ENCODE peak calls at places on chromosome 11, in five cellular contexts. Z, S, R, A and I are unnamed samples.

GRCh38 chr11:86519064-86519911 is 144.6 kb downstream of the CCDC81 start:
- DNase-seq in R (no peak), A (no peak), S (peak), Z (no peak), I (no peak)

GRCh38 chr11:117823294-117823940 is 1.1 kb downstream of the FXYD2 start:
- DNase-seq in R (no peak), A (peak), S (peak), Z (peak), I (peak)

GRCh38 chr11:16933756-16934603 is 80.2 kb downstream of the PLEKHA7 start:
- DNase-seq in S (peak), A (no peak), R (no peak), Z (no peak), I (no peak)

GRCh38 chr11:130124096-130124495 is 35.5 kb upstream of the ST14 start:
- DNase-seq in Z (no peak), S (peak), R (no peak), A (no peak), I (no peak)

GRCh38 chr11:1516273-1517067 is 29.9 kb upstream of the MOB2 start:
- DNase-seq in S (peak), Z (no peak), R (no peak), A (no peak), I (no peak)

GRCh38 chr11:44950036-44950624 is 553 bp downstream of the TP53I11 start:
- DNase-seq in Z (peak), R (no peak), S (no peak), A (no peak), I (no peak)

GRCh38 chr11:82864268-82864667 is 36.0 kb downstream of the PRCP start:
- DNase-seq in Z (no peak), R (no peak), S (peak), A (no peak), I (peak)

GRCh38 chr11:64088159-64089026 is 52.7 kb downstream of the FLRT1 start:
- DNase-seq in S (no peak), A (no peak), Z (no peak), R (no peak), I (peak)

GRCh38 chr11:2300290-2300935 is 1.3 kb downstream of the C11orf21 start:
- DNase-seq in A (peak), S (no peak), Z (no peak), R (peak), I (peak)

GRCh38 chr11:57368106-57368826 is 12.7 kb downstream of the PRG3 start:
- DNase-seq in R (no peak), Z (no peak), A (no peak), S (no peak), I (no peak)